ENCODE peak calls at places on chromosome 6, in seven cellular contexts. Z is IMR-90, S is mesendoderm, K is H9, R is mesenchymal stem cell, Y is neuronal stem cell, N is H1. A is an unnamed sample. For H3K79me1, the result is how much of the 10 kb centered on the place peaks cover.

GRCh38 chr6:139927236-139927635 is 552.8 kb upstream of the CITED2 start:
- DNase-seq in S (no peak), Y (no peak), N (no peak), Z (peak), R (peak), K (no peak), A (no peak)

GRCh38 chr6:159134701-159135364 is 34.4 kb upstream of the FNDC1 start:
- DNase-seq in N (peak), Y (peak), S (peak), R (peak), K (peak), Z (peak), A (peak)

GRCh38 chr6:63121166-63121565 is 90.1 kb upstream of the FKBP1C start:
- DNase-seq in N (no peak), K (peak), R (no peak), Y (no peak), S (peak), Z (no peak), A (no peak)

GRCh38 chr6:33911488-33911887 is 107.7 kb upstream of the MLN start:
- DNase-seq in R (no peak), N (no peak), Z (no peak), Y (no peak), S (no peak), K (no peak), A (no peak)

GRCh38 chr6:74282143-74282689 is 586.2 kb downstream of the CD109 start:
- DNase-seq in S (no peak), K (no peak), N (no peak), R (no peak), Z (no peak), Y (no peak), A (no peak)

GRCh38 chr6:90049295-90049694 is 155.0 kb downstream of the GJA10 start:
- DNase-seq in N (no peak), K (no peak), R (no peak), Y (no peak), Z (no peak), S (no peak), A (no peak)

GRCh38 chr6:162313922-162314660 is 413.5 kb downstream of the PRKN start:
- DNase-seq in Z (no peak), S (no peak), R (peak), N (no peak), K (no peak), Y (no peak), A (no peak)

GRCh38 chr6:153790048-153790447 is 249.0 kb upstream of the OPRM1 start:
- DNase-seq in Y (no peak), S (peak), R (peak), N (no peak), Z (peak), K (peak), A (no peak)

GRCh38 chr6:75633045-75633444 is 31.4 kb downstream of the SENP6 start:
- DNase-seq in R (no peak), Z (no peak), Y (no peak), S (no peak), K (no peak), N (no peak), A (no peak)

GRCh38 chr6:47836046-47836445 is 54.2 kb downstream of the OPN5 start:
- DNase-seq in Y (no peak), N (no peak), Z (no peak), S (no peak), K (no peak), R (peak), A (no peak)

GRCh38 chr6:82906951-82907350 is 158.7 kb downstream of the UBE3D start:
- DNase-seq in Z (peak), K (no peak), S (peak), Y (no peak), R (peak), N (no peak), A (no peak)

GRCh38 chr6:118618676-118619377 is 32.6 kb downstream of the CEP85L start:
- DNase-seq in N (peak), S (peak), Y (peak), R (peak), Z (peak), K (peak), A (peak)

GRCh38 chr6:17932362-17932852 is 55.0 kb downstream of the KIF13A start:
- DNase-seq in Z (peak), S (no peak), Y (no peak), K (no peak), N (no peak), R (peak), A (peak)

GRCh38 chr6:139161169-139161568 is 26.3 kb downstream of the HECA start:
- DNase-seq in Z (peak), N (no peak), Y (no peak), R (peak), K (no peak), S (no peak), A (no peak)

GRCh38 chr6:95802978-95803377 is 212.8 kb upstream of the FUT9 start:
- DNase-seq in R (no peak), Y (peak), Z (no peak), N (no peak), S (peak), K (no peak), A (no peak)

GRCh38 chr6:161439093-161439492 is 165.2 kb upstream of the AGPAT4 start:
- DNase-seq in N (no peak), R (peak), S (no peak), Z (peak), K (no peak), Y (no peak), A (peak)

GRCh38 chr6:36848658-36849441 is 9.6 kb upstream of the CPNE5 start:
- DNase-seq in Y (peak), R (no peak), K (peak), N (peak), S (peak), Z (no peak), A (peak)

GRCh38 chr6:84766118-84766683 is 1.8 kb upstream of the TBX18 start:
- DNase-seq in K (peak), Z (no peak), R (peak), S (peak), Y (no peak), N (peak), A (no peak)

GRCh38 chr6:159979136-159979874 is 10.4 kb downstream of the IGF2R start:
- DNase-seq in S (peak), Y (no peak), R (peak), N (no peak), Z (peak), K (no peak), A (peak)

GRCh38 chr6:158560787-158561246 is 926 bp downstream of the TMEM181 start:
- DNase-seq in R (peak), S (no peak), Z (no peak), Y (no peak), N (no peak), K (no peak), A (peak)

GRCh38 chr6:26347699-26348098 is 17.3 kb upstream of the BTN3A2 start:
- DNase-seq in K (no peak), S (no peak), Y (no peak), Z (no peak), R (no peak), N (no peak), A (no peak)

GRCh38 chr6:75376347-75377024 is 91.9 kb upstream of the TMEM30A start:
- DNase-seq in S (peak), N (no peak), Z (peak), R (peak), Y (no peak), K (no peak), A (peak)

GRCh38 chr6:82337688-82338257 is 25.8 kb upstream of the TPBG start:
- DNase-seq in S (peak), Z (no peak), R (no peak), N (no peak), Y (no peak), K (no peak), A (no peak)

GRCh38 chr6:127299522-127300240 is 33.0 kb downstream of the RNF146 start:
- DNase-seq in Z (peak), Y (no peak), S (no peak), R (peak), N (no peak), K (no peak), A (peak)

DNA sequence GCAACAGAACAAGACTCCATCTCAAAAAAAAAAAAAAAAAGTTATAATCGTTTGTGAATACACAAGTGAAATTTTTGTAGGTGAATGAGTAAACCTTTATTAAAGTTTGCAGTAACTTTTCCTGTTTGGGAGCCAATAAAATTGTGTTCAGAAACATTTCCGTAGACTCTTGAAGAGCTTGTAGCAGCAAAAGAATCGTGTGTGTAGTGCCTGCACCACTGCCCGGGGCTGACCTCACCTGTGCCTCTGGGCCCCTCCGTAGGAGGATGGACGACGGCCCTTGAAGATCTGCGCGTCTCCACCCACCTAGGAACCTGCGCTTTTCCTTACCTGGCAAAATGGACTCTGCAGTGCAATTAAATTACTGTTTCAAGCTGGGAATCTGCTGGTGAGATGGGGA is 366.0 kb downstream of the THBS2 start:
- DNase-seq in Y (no peak), K (no peak), S (no peak), N (no peak), Z (no peak), R (no peak), A (no peak)
- H2AK5ac ChIP-seq in Y (no peak), K (no peak), S (no peak), N (no peak), Z (no peak), R (no peak), A (no peak)

GRCh38 chr6:43800746-43801488 is 30.9 kb downstream of the VEGFA start:
- DNase-seq in N (no peak), Z (no peak), K (no peak), S (no peak), Y (no peak), R (no peak), A (no peak)

GRCh38 chr6:43801489-43802181 is 31.6 kb downstream of the VEGFA start:
- DNase-seq in Z (no peak), R (no peak), S (no peak), N (no peak), K (no peak), Y (no peak), A (no peak)

GRCh38 chr6:43798688-43799444 is 28.9 kb downstream of the VEGFA start:
- DNase-seq in Y (no peak), N (no peak), Z (peak), S (peak), K (no peak), R (peak), A (peak)

GRCh38 chr6:43797919-43798318 is 27.9 kb downstream of the VEGFA start:
- DNase-seq in Z (no peak), S (no peak), Y (no peak), R (no peak), N (no peak), K (no peak), A (no peak)

GRCh38 chr6:43799671-43800623 is 29.9 kb downstream of the VEGFA start:
- DNase-seq in Y (no peak), N (no peak), R (no peak), Z (no peak), K (no peak), S (no peak), A (no peak)
- H3K79me1 ChIP-seq in Y (under half), N (under half), R (under half), Z (under half), K (under half), S (under half), A (under half)

DNA sequence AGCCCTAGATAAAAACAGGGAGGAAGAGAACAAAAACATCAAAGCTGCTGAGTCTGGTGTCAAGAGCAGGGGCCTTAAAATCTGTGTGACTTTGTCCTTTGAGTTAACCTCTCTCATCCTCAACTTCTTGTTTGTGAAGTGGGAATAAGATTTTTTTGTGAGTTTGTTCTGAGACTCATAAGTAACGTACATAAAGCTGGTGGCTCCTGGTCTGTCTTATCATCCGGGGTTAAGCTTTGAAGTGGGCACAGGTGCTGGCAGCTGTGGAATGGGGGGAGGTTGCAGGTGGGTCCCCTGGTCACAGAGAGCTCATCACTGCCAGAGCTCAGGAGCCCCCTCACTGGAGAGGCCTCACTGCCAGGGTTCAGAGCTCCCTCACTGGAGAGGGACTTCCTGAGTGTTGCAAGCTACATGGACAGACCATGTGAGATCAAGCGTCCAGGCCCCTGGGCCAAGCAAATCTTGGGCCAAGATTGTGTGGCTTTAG is 174.1 kb downstream of the NRN1 start:
- DNase-seq in S (no peak), K (no peak), N (no peak), R (no peak), Y (no peak), Z (no peak), A (no peak)
- H2AK5ac ChIP-seq in S (no peak), K (no peak), N (no peak), R (no peak), Y (peak), Z (no peak), A (no peak)

DNA sequence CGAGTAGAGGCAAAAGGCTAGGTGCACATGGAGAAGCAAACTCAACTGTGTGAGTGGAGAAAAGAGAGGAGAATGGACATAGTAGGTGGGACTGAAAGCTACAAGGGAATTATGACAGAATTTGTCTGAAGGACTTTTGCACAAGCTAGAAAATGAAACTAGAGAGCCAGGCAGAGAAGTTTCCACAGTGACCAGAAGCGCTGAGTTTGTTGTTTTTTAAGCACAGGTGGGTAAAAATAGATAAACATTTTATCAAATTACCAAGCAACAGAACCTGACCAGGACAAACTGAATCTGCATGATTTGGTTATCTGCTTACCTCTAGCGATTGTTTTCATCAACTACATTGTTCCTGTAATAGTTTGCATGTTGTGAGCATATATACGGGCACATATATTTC is 38.6 kb downstream of the SMLR1 start:
- DNase-seq in N (no peak), Z (no peak), S (no peak), Y (no peak), R (no peak), K (no peak), A (no peak)
- H3K79me1 ChIP-seq in N (under half), Z (under half), S (under half), Y (under half), R (under half), K (under half), A (under half)

GRCh38 chr6:167303660-167304625 is 12.8 kb downstream of the UNC93A start:
- DNase-seq in R (no peak), S (no peak), Y (no peak), K (no peak), N (no peak), Z (no peak), A (no peak)
- H2AK5ac ChIP-seq in R (no peak), S (no peak), Y (no peak), K (no peak), N (no peak), Z (no peak), A (no peak)